ENCODE peak calls at places on chromosomes 1 and 21, in five cellular contexts. O is GM23248, W is endothelial cell of umbilical vein, E is neural progenitor cell, R is astrocyte. G is an unnamed sample. For H3K4me1, the result is how much of the 10 kb centered on the place peaks cover.

GRCh38 chr1:164561461-164561860 is 2.5 kb downstream of the PBX1 start:
- DNase-seq in O (peak), W (peak), E (no peak), R (no peak), G (peak)

GRCh38 chr1:175146535-175147213 is 45.9 kb downstream of the KIAA0040 start:
- DNase-seq in O (peak), W (peak), E (peak), R (peak), G (peak)

GRCh38 chr1:55143686-55144085 is 71.5 kb downstream of the USP24 start:
- DNase-seq in O (no peak), W (no peak), E (peak), R (no peak), G (no peak)

GRCh38 chr21:34536820-34537219 is 24.8 kb upstream of the KCNE1 start:
- DNase-seq in O (peak), W (no peak), E (no peak), R (peak), G (peak)

GRCh38 chr1:203324103-203325003 is 19.0 kb downstream of the BTG2 start:
- DNase-seq in O (peak), W (no peak), E (peak), R (no peak), G (no peak)

GRCh38 chr21:33403786-33404571 is 766 bp downstream of the IFNGR2 start:
- DNase-seq in O (peak), W (peak), E (peak), R (peak), G (peak)

GRCh38 chr1:152440635-152441471 is 26.8 kb upstream of the CRNN start:
- DNase-seq in O (peak), W (peak), E (peak), R (peak), G (peak)

GRCh38 chr1:87880747-87881133 is 552.1 kb downstream of the LMO4 start:
- DNase-seq in O (peak), W (peak), E (no peak), R (no peak), G (no peak)

GRCh38 chr21:42330380-42331336 is 15.4 kb upstream of the TFF3 start:
- DNase-seq in O (no peak), W (no peak), E (no peak), R (no peak), G (no peak)

GRCh38 chr1:27605796-27606707 is 2.1 kb upstream of the AHDC1 start:
- DNase-seq in O (peak), W (peak), E (peak), R (no peak), G (peak)

GRCh38 chr1:36023098-36023769 is 60.7 kb upstream of the TEKT2 start:
- DNase-seq in O (no peak), W (no peak), E (no peak), R (no peak), G (peak)

GRCh38 chr1:47554901-47555300 is 117.1 kb downstream of the FOXD2 start:
- DNase-seq in O (peak), W (no peak), E (no peak), R (peak), G (no peak)

GRCh38 chr1:30085814-30086770 is 637.3 kb downstream of the MATN1 start:
- DNase-seq in O (peak), W (peak), E (peak), R (peak), G (peak)

GRCh38 chr1:234605983-234606730 is 3.8 kb downstream of the IRF2BP2 start:
- DNase-seq in O (peak), W (peak), E (no peak), R (no peak), G (peak)

GRCh38 chr1:223835754-223836153 is 10.0 kb downstream of the TP53BP2 start:
- DNase-seq in O (no peak), W (no peak), E (no peak), R (no peak), G (no peak)

GRCh38 chr1:170768929-170769328 is 105.0 kb downstream of the PRRX1 start:
- DNase-seq in O (peak), W (no peak), E (peak), R (no peak), G (no peak)

GRCh38 chr1:39854314-39854713 is 29.0 kb downstream of the TRIT1 start:
- DNase-seq in O (no peak), W (no peak), E (no peak), R (no peak), G (no peak)
- H3K4me1 ChIP-seq in O (under half), W (under half), E (under half), R (under half), G (under half)

DNA sequence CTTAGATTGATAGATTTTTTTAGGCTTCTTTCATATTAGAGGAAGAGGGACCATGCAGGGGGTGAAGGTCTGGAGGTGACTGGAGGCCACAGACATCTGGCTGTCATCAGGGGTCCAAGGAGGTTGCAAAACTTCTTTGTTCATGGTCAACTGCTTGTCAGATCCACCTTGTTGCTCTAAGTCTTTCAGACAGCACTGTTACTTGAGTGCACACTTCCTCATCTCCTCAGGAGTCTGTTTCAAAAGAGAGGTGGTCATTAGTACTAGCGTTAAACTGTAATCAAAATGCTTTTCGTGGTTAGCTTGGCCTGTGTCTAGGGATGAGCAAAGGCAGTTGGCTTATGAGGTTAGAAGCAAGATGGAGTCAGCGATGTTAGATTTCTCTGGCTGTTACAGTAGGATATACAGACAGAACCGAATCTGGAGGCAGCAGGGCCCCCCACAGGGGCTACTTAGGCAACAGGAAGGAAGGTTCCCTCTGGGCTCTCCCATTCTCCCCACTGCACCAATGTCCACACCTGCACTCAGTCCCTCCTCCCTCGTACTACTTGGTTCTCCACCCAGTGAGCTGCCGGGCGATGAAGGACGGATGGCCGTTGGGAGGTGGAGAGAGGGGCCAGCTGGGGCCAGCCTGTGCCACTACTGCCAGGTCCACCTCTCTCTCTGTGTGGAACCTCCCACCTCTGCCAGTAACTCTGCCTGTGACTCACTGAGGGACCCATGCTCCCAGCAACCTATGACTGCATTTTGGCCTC is 57.2 kb downstream of the TOR1AIP2 start:
- DNase-seq in O (no peak), W (no peak), E (no peak), R (no peak), G (no peak)
- H2AFZ ChIP-seq in O (no peak), W (no peak), E (no peak), R (no peak), G (no peak)

GRCh38 chr1:37477946-37478345 is 3.6 kb downstream of the ZC3H12A start:
- DNase-seq in O (no peak), W (no peak), E (no peak), R (no peak), G (no peak)

GRCh38 chr1:37476087-37476452 is 1.7 kb downstream of the ZC3H12A start:
- DNase-seq in O (no peak), W (no peak), E (no peak), R (no peak), G (no peak)

GRCh38 chr1:37477198-37477931 is 3.0 kb downstream of the ZC3H12A start:
- DNase-seq in O (peak), W (peak), E (no peak), R (peak), G (no peak)

GRCh38 chr1:37475380-37476086 is 1.2 kb downstream of the ZC3H12A start:
- DNase-seq in O (peak), W (no peak), E (no peak), R (peak), G (no peak)

DNA sequence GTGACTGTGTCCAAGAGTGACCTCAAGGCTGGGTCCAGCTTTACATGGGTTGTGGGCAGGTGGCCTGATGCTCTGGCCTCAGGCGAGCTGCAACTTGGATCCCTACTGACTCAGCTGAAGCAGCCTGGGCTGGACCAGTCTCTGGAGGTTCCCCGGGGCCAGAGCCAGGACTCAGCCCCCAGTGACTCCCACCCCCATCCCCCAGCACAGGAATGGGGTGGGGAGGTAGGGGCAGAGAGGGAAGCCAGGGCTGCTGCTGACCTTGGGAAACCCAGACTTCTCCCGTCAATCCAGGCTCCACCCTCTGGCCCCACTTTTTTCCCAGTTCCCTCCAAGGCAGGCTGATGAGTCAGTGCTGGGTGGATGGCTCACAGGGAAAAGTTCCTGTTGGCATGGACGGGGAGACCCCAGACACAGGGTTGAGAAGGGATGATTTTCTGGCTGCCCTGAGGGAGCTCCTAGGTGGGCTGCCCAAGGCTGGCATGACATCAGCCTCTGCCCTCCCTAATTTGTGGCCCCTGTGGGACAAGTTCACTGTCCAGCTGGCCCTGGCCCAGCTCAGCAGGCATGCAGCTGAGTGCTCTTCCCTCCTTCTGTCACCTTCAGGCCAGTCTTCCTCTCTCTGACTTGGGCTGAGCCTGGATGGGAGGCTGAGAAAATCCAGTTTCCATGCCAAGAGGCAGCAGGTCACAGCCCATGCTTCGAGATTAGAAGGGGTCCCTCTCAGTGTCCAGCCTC is 2.2 kb downstream of the ZC3H12A start:
- DNase-seq in O (peak), W (peak), E (no peak), R (peak), G (peak)
- H3K4me1 ChIP-seq in O (half or more), W (half or more), E (under half), R (half or more), G (half or more)

GRCh38 chr1:19637606-19638005 is 6.5 kb upstream of the NBL1 start:
- DNase-seq in O (no peak), W (no peak), E (no peak), R (no peak), G (no peak)

GRCh38 chr1:19633106-19633505 is 11.0 kb upstream of the NBL1 start:
- DNase-seq in O (no peak), W (no peak), E (no peak), R (no peak), G (no peak)

GRCh38 chr1:19639999-19640362 is 4.1 kb upstream of the NBL1 start:
- DNase-seq in O (peak), W (no peak), E (no peak), R (no peak), G (peak)

GRCh38 chr1:19635646-19636045 is 8.5 kb upstream of the NBL1 start:
- DNase-seq in O (peak), W (no peak), E (no peak), R (no peak), G (peak)

DNA sequence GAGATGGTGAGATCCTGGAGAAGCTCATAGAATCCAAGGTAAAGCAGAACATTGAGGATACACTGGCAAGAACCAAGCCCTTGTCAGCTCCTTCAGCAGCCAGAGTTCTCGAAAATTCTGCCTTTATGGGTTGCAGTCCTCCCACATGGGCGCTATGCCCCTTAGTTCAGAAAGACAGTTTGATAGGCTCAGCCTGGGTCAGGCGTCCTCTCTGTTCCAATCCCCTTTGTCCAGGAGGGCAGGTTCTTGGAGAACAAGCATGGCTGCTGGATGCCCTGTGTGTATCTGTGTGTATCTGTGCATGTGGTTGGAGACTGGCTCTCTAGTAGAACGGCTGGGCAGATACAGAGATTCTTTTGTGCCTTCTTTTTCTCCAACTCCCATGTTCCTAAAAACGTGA is 8.0 kb upstream of the NBL1 start:
- DNase-seq in O (no peak), W (no peak), E (no peak), R (no peak), G (no peak)
- H2AFZ ChIP-seq in O (no peak), W (no peak), E (no peak), R (no peak), G (no peak)

DNA sequence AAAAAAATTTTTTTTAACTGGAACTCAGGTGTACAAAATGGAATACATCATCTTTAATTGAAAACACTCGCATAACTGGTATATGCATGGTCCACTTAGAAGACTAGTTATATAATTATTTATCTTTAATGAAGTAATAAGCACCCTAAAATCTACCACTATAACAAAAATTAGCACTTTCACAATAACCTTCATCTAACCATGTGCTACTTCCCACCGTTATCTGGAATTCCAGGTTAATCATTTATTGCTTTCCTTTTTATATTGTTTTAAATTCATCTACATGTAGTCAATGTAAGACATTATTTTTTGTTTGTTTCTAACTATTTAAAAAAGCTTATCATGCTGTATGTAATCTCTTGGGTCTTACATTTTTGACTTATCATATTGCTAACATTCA is 39.0 kb downstream of the GDAP2 start:
- DNase-seq in O (no peak), W (no peak), E (no peak), R (no peak), G (no peak)
- H3K4me1 ChIP-seq in O (under half), W (under half), E (under half), R (under half), G (under half)

DNA sequence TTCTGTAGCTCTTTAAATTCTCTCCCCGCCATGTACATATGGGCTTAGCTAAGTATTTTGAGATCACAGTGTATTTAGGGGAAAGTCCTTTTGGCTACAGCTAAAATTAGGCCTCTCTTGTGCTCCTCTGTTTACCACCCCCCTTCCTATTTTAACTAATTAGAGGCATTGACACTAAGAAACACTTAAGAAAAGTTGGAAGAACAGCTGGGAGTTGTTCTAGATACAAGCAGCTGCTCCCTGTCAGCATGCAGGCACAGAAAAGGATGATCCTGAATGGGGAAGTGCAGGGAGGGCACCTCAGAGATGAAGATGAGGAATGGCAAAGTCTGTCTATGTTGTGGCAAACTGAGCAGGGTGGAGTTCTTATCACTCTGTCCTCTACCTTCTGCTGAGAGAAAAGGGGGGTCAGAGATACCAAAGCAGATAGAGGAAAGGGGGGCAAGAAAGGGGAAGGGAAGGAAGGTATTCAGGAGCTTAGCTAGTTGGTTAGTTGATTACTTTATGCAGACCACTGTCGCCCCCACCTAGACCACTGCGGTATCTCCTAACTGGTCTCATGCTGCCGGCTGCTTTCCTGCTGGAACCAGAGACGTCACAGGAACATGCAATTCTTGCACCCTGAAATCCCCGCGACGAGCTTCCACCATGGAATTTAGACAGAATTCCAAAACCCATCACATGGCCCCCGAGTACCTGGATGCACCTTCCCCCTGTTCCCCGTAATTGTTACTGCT is 82.4 kb upstream of the HOOK1 start:
- DNase-seq in O (no peak), W (no peak), E (no peak), R (no peak), G (peak)
- H2AFZ ChIP-seq in O (no peak), W (no peak), E (no peak), R (no peak), G (no peak)

G was measured in fibroblast of lung.